ENCODE peak calls at places on chromosomes 13 and 19, in eight cellular contexts. K is stimulated activated CD8-positive, alpha-beta memory T cell treated with anti-CD3 and anti-CD28 coated beads, Interleukin-15, amount 100 ng/mL, for 4 hours; N is fibroblast of villous mesenchyme; B is neural progenitor cell; F is HTR-8/SVneo; J is coronary artery; Y is H7; E is psoas muscle. Q is an unnamed sample.

GRCh38 chr13:98535501-98536357 is 41.2 kb downstream of the STK24 start:
- DNase-seq in N (peak), K (no peak), B (no peak), Y (no peak), F (no peak), E (no peak), J (no peak), Q (no peak)

GRCh38 chr19:35352177-35352447 is 4.4 kb downstream of the FFAR1 start:
- DNase-seq in E (no peak), Y (no peak), J (no peak), N (no peak), B (no peak), K (no peak), F (no peak), Q (no peak)

GRCh38 chr19:12521996-12522395 is 29.3 kb downstream of the ZNF564 start:
- DNase-seq in K (no peak), E (no peak), B (no peak), Y (peak), J (no peak), F (no peak), N (no peak), Q (no peak)

GRCh38 chr13:36850790-36851438 is 31.9 kb downstream of the RFXAP start:
- DNase-seq in Y (peak), E (no peak), J (no peak), K (no peak), B (peak), N (no peak), F (no peak), Q (no peak)

GRCh38 chr19:38781058-38781457 is 7.7 kb upstream of the LGALS7 start:
- DNase-seq in K (no peak), E (no peak), Y (no peak), J (no peak), B (no peak), F (no peak), N (no peak), Q (no peak)

GRCh38 chr19:6047741-6048231 is 62.5 kb downstream of the RFX2 start:
- DNase-seq in Y (peak), J (no peak), B (peak), F (peak), E (no peak), N (peak), K (no peak), Q (no peak)

GRCh38 chr19:45863840-45864628 is at the start of gene FOXA3:
- DNase-seq in B (peak), J (no peak), N (peak), E (peak), F (no peak), Y (peak), K (no peak), Q (no peak)

GRCh38 chr19:44819246-44819832 is 10.4 kb downstream of the BCAM start:
- DNase-seq in K (no peak), N (no peak), J (no peak), Y (no peak), F (no peak), B (no peak), E (no peak), Q (no peak)

GRCh38 chr19:51325161-51325979 is 13.9 kb downstream of the IGLON5 start:
- DNase-seq in E (no peak), J (no peak), F (no peak), B (no peak), K (no peak), Y (peak), N (no peak), Q (no peak)

GRCh38 chr19:42114412-42114811 is 17.8 kb downstream of the POU2F2 start:
- DNase-seq in F (no peak), J (no peak), K (no peak), E (no peak), B (no peak), Y (peak), N (no peak), Q (no peak)

GRCh38 chr13:36207672-36208071 is 6.7 kb downstream of the SOHLH2 start:
- DNase-seq in E (no peak), F (no peak), J (no peak), K (no peak), N (no peak), B (no peak), Y (no peak), Q (no peak)

GRCh38 chr13:32314968-32315254 is 252 bp downstream of the ZAR1L start:
- DNase-seq in Y (peak), N (no peak), F (no peak), K (peak), B (peak), J (no peak), E (no peak), Q (no peak)

GRCh38 chr19:14023404-14024235 is 4.3 kb upstream of the RLN3 start:
- DNase-seq in K (no peak), B (peak), F (peak), N (peak), Y (peak), E (peak), J (no peak), Q (no peak)

GRCh38 chr13:97266328-97266727 is 44.2 kb downstream of the MBNL2 start:
- DNase-seq in E (no peak), N (no peak), J (no peak), K (no peak), F (no peak), B (peak), Y (peak), Q (no peak)

GRCh38 chr13:50375792-50376191 is 360.5 kb downstream of the KCNRG start:
- DNase-seq in B (no peak), F (no peak), E (no peak), K (no peak), Y (no peak), J (no peak), N (peak), Q (no peak)

GRCh38 chr19:37986048-37986750 is 79.2 kb downstream of the SIPA1L3 start:
- DNase-seq in E (no peak), K (no peak), F (no peak), Y (no peak), J (no peak), N (no peak), B (no peak), Q (no peak)

GRCh38 chr13:45368571-45368970 is 27.6 kb upstream of the TPT1 start:
- DNase-seq in N (no peak), E (no peak), J (no peak), B (no peak), F (no peak), K (no peak), Y (no peak), Q (no peak)

GRCh38 chr13:101572456-101572855 is 120.0 kb downstream of the ITGBL1 start:
- DNase-seq in Y (no peak), J (no peak), E (no peak), F (no peak), B (no peak), N (no peak), K (no peak), Q (no peak)

GRCh38 chr13:102872131-102872530 is 26.3 kb downstream of the ERCC5 start:
- DNase-seq in E (no peak), K (no peak), B (no peak), J (no peak), N (peak), Y (no peak), F (no peak), Q (no peak)

GRCh38 chr13:43026262-43026661 is 2.9 kb downstream of the DNAJC15 start:
- DNase-seq in B (no peak), E (no peak), K (no peak), Y (no peak), F (no peak), N (no peak), J (no peak), Q (no peak)

GRCh38 chr19:40598918-40599307 is 2.3 kb upstream of the LTBP4 start:
- DNase-seq in B (no peak), N (no peak), K (no peak), J (peak), Y (no peak), E (no peak), F (no peak), Q (no peak)

GRCh38 chr13:81987677-81988357 is 1646.9 kb upstream of the SPRY2 start:
- DNase-seq in J (no peak), Y (peak), E (no peak), B (no peak), F (no peak), K (no peak), N (no peak), Q (no peak)

GRCh38 chr13:52454459-52454824 is 836 bp upstream of the CKAP2 start:
- DNase-seq in E (no peak), J (no peak), N (peak), F (no peak), Y (peak), K (no peak), B (peak), Q (no peak)

GRCh38 chr19:19502808-19503602 is 12.3 kb downstream of the TSSK6 start:
- DNase-seq in F (no peak), Y (no peak), K (no peak), N (no peak), J (no peak), E (no peak), B (no peak), Q (no peak)

GRCh38 chr19:47651132-47651531 is 42.2 kb downstream of the BICRA start:
- DNase-seq in K (no peak), F (no peak), N (no peak), B (no peak), Y (no peak), J (no peak), E (no peak), Q (no peak)

GRCh38 chr19:40800997-40801377 is 2.0 kb downstream of the EGLN2 start:
- DNase-seq in B (no peak), F (no peak), J (no peak), N (no peak), K (no peak), Y (peak), E (no peak), Q (no peak)

GRCh38 chr19:23817519-23817918 is 58.8 kb upstream of the ZNF681 start:
- DNase-seq in Y (peak), B (peak), K (no peak), J (no peak), F (no peak), N (peak), E (no peak), Q (no peak)

GRCh38 chr13:53242015-53242414 is 213.4 kb downstream of the OLFM4 start:
- DNase-seq in J (no peak), N (no peak), F (no peak), Y (no peak), K (no peak), B (peak), E (no peak), Q (no peak)